ENCODE peak calls at places on chromosomes 7 and 10, in five cellular contexts. K is A172, N is left colon, C is NCI-H345, R is T-cell. L is an unnamed sample.

GRCh38 chr7:154429666-154430404 is 377.6 kb downstream of the DPP6 start:
- DNase-seq in K (no peak), N (no peak), C (no peak), R (no peak), L (no peak)

GRCh38 chr7:139725077-139725476 is 52.7 kb downstream of the HIPK2 start:
- DNase-seq in K (peak; percentile 41), N (no peak), C (peak; percentile 52), R (no peak), L (peak; percentile 39)

GRCh38 chr7:36473454-36474282 is 84.0 kb downstream of the ANLN start:
- DNase-seq in K (peak; percentile 79), N (peak; percentile 79), C (peak; percentile 64), R (no peak), L (no peak)

GRCh38 chr10:3499120-3499519 is 285.9 kb downstream of the KLF6 start:
- DNase-seq in K (no peak), N (no peak), C (no peak), R (no peak), L (no peak)

GRCh38 chr10:127375423-127375822 is 173.7 kb upstream of the NPS start:
- DNase-seq in K (no peak), N (no peak), C (no peak), R (no peak), L (no peak)

GRCh38 chr7:130234078-130234477 is 26.4 kb downstream of the SSMEM1 start:
- DNase-seq in K (no peak), N (no peak), C (no peak), R (no peak), L (no peak)

GRCh38 chr7:16609842-16610450 is 35.6 kb downstream of the ANKMY2 start:
- DNase-seq in K (no peak), N (no peak), C (no peak), R (no peak), L (no peak)

GRCh38 chr10:22148956-22149355 is 68.9 kb downstream of the EBLN1 start:
- DNase-seq in K (peak; percentile 18), N (no peak), C (no peak), R (no peak), L (no peak)

GRCh38 chr10:3666525-3667302 is 118.3 kb downstream of the KLF6 start:
- DNase-seq in K (no peak), N (peak; percentile 33), C (no peak), R (peak; percentile 9), L (no peak)

GRCh38 chr10:62459500-62459899 is 85.3 kb downstream of the ZNF365 start:
- DNase-seq in K (no peak), N (no peak), C (no peak), R (no peak), L (no peak)

GRCh38 chr7:44063894-44064651 is 1.3 kb downstream of the PGAM2 start:
- DNase-seq in K (no peak), N (no peak), C (no peak), R (no peak), L (no peak)

GRCh38 chr10:129332476-129332875 is 134.6 kb upstream of the MGMT start:
- DNase-seq in K (no peak), N (no peak), C (peak; percentile 1), R (no peak), L (no peak)